ENCODE peak calls at places on chromosomes 12 and 14, in four cellular contexts. One of them, this sample, is unnamed.

GRCh38 chr12:67991158-67991557 is 1.9 kb downstream of the IFNG-AS1 start:
- DNase-seq in upper lobe of right lung: no peak
- DNase-seq in astrocyte: no peak
- DNase-seq in small intestine: no peak
- DNase-seq in this sample: no peak

GRCh38 chr12:52636592-52637258 is 15.3 kb downstream of the KRT2 start:
- DNase-seq in upper lobe of right lung: no peak
- DNase-seq in astrocyte: no peak
- DNase-seq in small intestine: no peak
- DNase-seq in this sample: no peak

GRCh38 chr12:104546575-104546974 is 89.8 kb downstream of the CHST11 start:
- DNase-seq in upper lobe of right lung: peak
- DNase-seq in astrocyte: no peak
- DNase-seq in small intestine: no peak
- DNase-seq in this sample: no peak

GRCh38 chr14:53528114-53528513 is 375.0 kb upstream of the DDHD1 start:
- DNase-seq in upper lobe of right lung: no peak
- DNase-seq in astrocyte: no peak
- DNase-seq in small intestine: no peak
- DNase-seq in this sample: no peak

GRCh38 chr12:3042394-3042793 is 34.8 kb upstream of the TSPAN9 start:
- DNase-seq in upper lobe of right lung: no peak
- DNase-seq in astrocyte: no peak
- DNase-seq in small intestine: no peak
- DNase-seq in this sample: no peak

GRCh38 chr12:53147181-53147580 is 33.3 kb upstream of the ZNF740 start:
- DNase-seq in upper lobe of right lung: no peak
- DNase-seq in astrocyte: no peak
- DNase-seq in small intestine: no peak
- DNase-seq in this sample: no peak

GRCh38 chr14:93067088-93067487 is 48.6 kb downstream of the ITPK1 start:
- DNase-seq in upper lobe of right lung: no peak
- DNase-seq in astrocyte: no peak
- DNase-seq in small intestine: no peak
- DNase-seq in this sample: no peak

GRCh38 chr14:34301107-34301734 is 160.8 kb downstream of the SPTSSA start:
- DNase-seq in upper lobe of right lung: no peak
- DNase-seq in astrocyte: peak
- DNase-seq in small intestine: peak
- DNase-seq in this sample: no peak

GRCh38 chr12:122909442-122910288 is 13.7 kb upstream of the VPS37B start:
- DNase-seq in upper lobe of right lung: peak
- DNase-seq in astrocyte: no peak
- DNase-seq in small intestine: no peak
- DNase-seq in this sample: no peak

GRCh38 chr12:53219116-53219955 is 12.3 kb upstream of the ITGB7 start:
- DNase-seq in upper lobe of right lung: peak
- DNase-seq in astrocyte: peak
- DNase-seq in small intestine: no peak
- DNase-seq in this sample: no peak

GRCh38 chr12:20716037-20716436 is 20.9 kb downstream of the SLCO1C1 start:
- DNase-seq in upper lobe of right lung: no peak
- DNase-seq in astrocyte: no peak
- DNase-seq in small intestine: peak
- DNase-seq in this sample: no peak

GRCh38 chr12:58249610-58250009 is 308.2 kb downstream of the ATP23 start:
- DNase-seq in upper lobe of right lung: no peak
- DNase-seq in astrocyte: peak
- DNase-seq in small intestine: no peak
- DNase-seq in this sample: no peak

GRCh38 chr12:96338852-96339478 is 61.3 kb downstream of the CDK17 start:
- DNase-seq in upper lobe of right lung: no peak
- DNase-seq in astrocyte: no peak
- DNase-seq in small intestine: peak
- DNase-seq in this sample: no peak

GRCh38 chr12:106304001-106304421 is 1.5 kb downstream of the TCP11L2 start:
- DNase-seq in upper lobe of right lung: no peak
- DNase-seq in astrocyte: no peak
- DNase-seq in small intestine: no peak
- DNase-seq in this sample: no peak

GRCh38 chr12:20507711-20508110 is 139.4 kb downstream of the PDE3A start:
- DNase-seq in upper lobe of right lung: no peak
- DNase-seq in astrocyte: no peak
- DNase-seq in small intestine: no peak
- DNase-seq in this sample: no peak

GRCh38 chr12:131047789-131048610 is 94.3 kb downstream of the ADGRD1 start:
- DNase-seq in upper lobe of right lung: peak
- DNase-seq in astrocyte: no peak
- DNase-seq in small intestine: no peak
- DNase-seq in this sample: no peak
- H3K4me3 ChIP-seq in upper lobe of right lung: no peak
- H3K4me3 ChIP-seq in astrocyte: no peak
- H3K4me3 ChIP-seq in small intestine: no peak
- H3K4me3 ChIP-seq in this sample: no peak

GRCh38 chr12:62715086-62715786 is 219.7 kb downstream of the PPM1H start:
- DNase-seq in upper lobe of right lung: no peak
- DNase-seq in astrocyte: no peak
- DNase-seq in small intestine: no peak
- DNase-seq in this sample: no peak

GRCh38 chr12:62713190-62713589 is 221.8 kb downstream of the PPM1H start:
- DNase-seq in upper lobe of right lung: no peak
- DNase-seq in astrocyte: no peak
- DNase-seq in small intestine: no peak
- DNase-seq in this sample: no peak

GRCh38 chr12:62713723-62714122 is 221.2 kb downstream of the PPM1H start:
- DNase-seq in upper lobe of right lung: no peak
- DNase-seq in astrocyte: no peak
- DNase-seq in small intestine: no peak
- DNase-seq in this sample: no peak

GRCh38 chr12:62716037-62716436 is 218.9 kb downstream of the PPM1H start:
- DNase-seq in upper lobe of right lung: no peak
- DNase-seq in astrocyte: no peak
- DNase-seq in small intestine: no peak
- DNase-seq in this sample: no peak

DNA sequence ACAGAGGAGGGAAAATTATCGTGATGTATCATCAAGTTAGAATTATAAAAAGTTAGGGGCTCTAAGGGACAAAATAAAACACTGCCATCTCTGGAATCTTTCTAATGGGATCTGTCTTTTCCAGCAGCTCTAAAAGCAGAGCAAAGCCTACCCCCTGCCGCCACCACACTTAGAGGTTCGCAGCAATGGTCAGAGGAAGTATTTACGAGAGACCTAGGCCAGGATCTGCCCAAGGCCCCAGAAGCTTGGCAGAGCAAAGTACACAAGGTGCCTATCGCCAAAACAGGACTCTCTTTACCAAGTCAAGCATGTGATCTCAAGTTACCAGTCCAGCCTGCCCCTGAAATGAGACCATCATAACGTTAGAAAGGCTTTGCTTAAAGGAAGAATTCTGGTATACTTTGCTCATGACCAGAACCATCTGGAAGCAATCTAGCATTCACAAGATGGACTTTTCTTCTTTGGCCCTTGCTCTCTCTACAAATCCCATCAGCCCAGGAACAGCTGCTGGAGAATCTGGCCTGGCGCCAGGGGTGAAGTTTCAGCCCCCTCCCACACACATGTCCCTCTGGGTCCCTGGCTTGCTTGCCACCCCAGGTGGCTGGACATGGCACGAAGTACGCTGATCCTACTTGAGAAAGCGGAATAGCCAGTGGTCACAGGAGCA is 220.4 kb downstream of the PPM1H start:
- DNase-seq in upper lobe of right lung: no peak
- DNase-seq in astrocyte: no peak
- DNase-seq in small intestine: no peak
- DNase-seq in this sample: no peak
- H3K4me3 ChIP-seq in upper lobe of right lung: no peak
- H3K4me3 ChIP-seq in astrocyte: no peak
- H3K4me3 ChIP-seq in small intestine: no peak
- H3K4me3 ChIP-seq in this sample: no peak

GRCh38 chr12:100447405-100447804 is 26.3 kb upstream of the NR1H4 start:
- DNase-seq in upper lobe of right lung: no peak
- DNase-seq in astrocyte: no peak
- DNase-seq in small intestine: no peak
- DNase-seq in this sample: no peak
- H3K4me3 ChIP-seq in upper lobe of right lung: no peak
- H3K4me3 ChIP-seq in astrocyte: no peak
- H3K4me3 ChIP-seq in small intestine: no peak
- H3K4me3 ChIP-seq in this sample: no peak

DNA sequence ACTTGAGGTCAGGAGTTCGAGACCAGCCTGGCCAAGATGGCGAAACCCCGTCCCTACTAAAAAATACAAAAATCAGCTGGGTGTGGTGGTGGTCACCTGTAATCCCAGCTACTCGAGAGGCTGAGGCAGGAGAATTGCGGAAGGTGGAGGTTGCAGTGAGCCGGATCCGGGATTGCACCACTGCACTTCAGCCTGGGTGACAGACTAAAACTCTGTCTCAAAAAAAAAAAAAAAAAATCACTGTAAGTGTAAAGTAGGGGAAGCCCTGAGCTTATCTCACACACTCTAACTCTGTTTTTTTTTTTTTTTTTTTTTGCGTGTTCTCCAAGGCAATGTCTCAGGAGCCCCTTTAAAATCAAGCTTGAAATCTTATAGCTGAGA is 421 bp upstream of the RBMS2 start:
- DNase-seq in upper lobe of right lung: peak
- DNase-seq in astrocyte: no peak
- DNase-seq in small intestine: no peak
- DNase-seq in this sample: no peak
- H3K4me3 ChIP-seq in upper lobe of right lung: peak
- H3K4me3 ChIP-seq in astrocyte: peak
- H3K4me3 ChIP-seq in small intestine: peak
- H3K4me3 ChIP-seq in this sample: peak

DNA sequence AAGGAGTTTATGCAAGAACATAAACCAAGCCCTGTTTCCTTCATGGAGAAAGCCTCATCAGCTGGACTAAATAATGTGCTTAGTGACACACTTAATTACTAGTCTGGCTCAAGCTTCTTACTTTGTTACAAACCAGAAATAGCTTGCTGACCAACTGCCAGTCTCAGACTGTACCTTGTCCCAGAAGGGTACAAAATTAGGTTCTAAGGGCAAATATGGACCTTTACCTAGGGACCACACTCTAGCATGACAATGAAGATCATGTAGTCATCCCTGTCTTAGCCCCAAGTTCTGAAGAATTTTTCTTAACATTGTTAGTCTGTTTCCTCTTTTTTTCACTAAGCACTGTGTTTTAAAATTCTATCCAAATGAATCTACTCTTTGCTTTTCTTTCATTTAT is 2.2 kb downstream of the AMN1 start:
- DNase-seq in upper lobe of right lung: no peak
- DNase-seq in astrocyte: no peak
- DNase-seq in small intestine: no peak
- DNase-seq in this sample: no peak
- H3K4me3 ChIP-seq in upper lobe of right lung: no peak
- H3K4me3 ChIP-seq in astrocyte: no peak
- H3K4me3 ChIP-seq in small intestine: no peak
- H3K4me3 ChIP-seq in this sample: no peak

GRCh38 chr12:89661706-89662330 is 46.8 kb downstream of the ATP2B1 start:
- DNase-seq in upper lobe of right lung: no peak
- DNase-seq in astrocyte: no peak
- DNase-seq in small intestine: no peak
- DNase-seq in this sample: no peak
- H3K4me3 ChIP-seq in upper lobe of right lung: no peak
- H3K4me3 ChIP-seq in astrocyte: no peak
- H3K4me3 ChIP-seq in small intestine: no peak
- H3K4me3 ChIP-seq in this sample: no peak

DNA sequence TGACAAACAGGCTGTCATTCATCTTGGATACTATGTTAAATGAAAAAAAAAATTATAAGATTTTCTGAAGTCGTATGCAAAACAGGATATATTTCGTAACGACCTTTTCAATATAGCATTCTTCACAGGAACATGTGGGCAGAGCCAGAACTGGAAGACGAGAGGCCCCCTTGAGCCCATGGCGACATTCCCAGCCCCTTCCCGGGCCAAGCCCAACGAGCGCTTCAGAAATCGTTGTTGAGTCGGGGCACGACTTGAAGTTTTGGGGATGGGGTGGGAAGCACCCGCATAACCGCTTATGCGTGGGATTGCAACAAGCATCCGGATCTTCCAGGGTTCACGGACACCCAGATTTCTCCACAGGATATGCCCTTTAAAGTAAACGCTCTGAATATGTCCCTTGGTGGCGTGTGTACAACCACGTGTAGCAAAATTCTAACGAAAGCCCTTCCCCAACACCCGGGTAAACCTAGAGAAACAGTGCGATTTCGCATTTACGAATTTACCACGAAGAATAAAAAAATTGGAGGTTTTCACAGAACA is 735 bp downstream of the C14orf39 start:
- DNase-seq in upper lobe of right lung: no peak
- DNase-seq in astrocyte: no peak
- DNase-seq in small intestine: no peak
- DNase-seq in this sample: no peak
- H3K4me3 ChIP-seq in upper lobe of right lung: no peak
- H3K4me3 ChIP-seq in astrocyte: peak
- H3K4me3 ChIP-seq in small intestine: no peak
- H3K4me3 ChIP-seq in this sample: peak